ENCODE peak calls at places on chromosomes 12 and 14, in four cellular contexts. One of them, this sample, is unnamed.

GRCh38 chr12:46556105-46556559 is 183.6 kb upstream of the SLC38A2 start:
- DNase-seq in MV-4-11: no peak
- DNase-seq in islet precursor cell: no peak
- DNase-seq in H54: no peak
- DNase-seq in this sample: no peak

GRCh38 chr12:55072093-55072492 is 52.3 kb downstream of the NEUROD4 start:
- DNase-seq in MV-4-11: peak; percentile 52
- DNase-seq in islet precursor cell: peak; percentile 83
- DNase-seq in H54: no peak
- DNase-seq in this sample: no peak

GRCh38 chr14:61609143-61609851 is 86.0 kb upstream of the HIF1A start:
- DNase-seq in MV-4-11: no peak
- DNase-seq in islet precursor cell: peak; percentile 92
- DNase-seq in H54: no peak
- DNase-seq in this sample: no peak

GRCh38 chr12:118136559-118137003 is 657 bp downstream of the PEBP1 start:
- DNase-seq in MV-4-11: peak; percentile 21
- DNase-seq in islet precursor cell: peak; percentile 78
- DNase-seq in H54: peak; percentile 10
- DNase-seq in this sample: peak; percentile 42

GRCh38 chr14:24054324-24054641 is 2.5 kb downstream of the CARMIL3 start:
- DNase-seq in MV-4-11: no peak
- DNase-seq in islet precursor cell: no peak
- DNase-seq in H54: no peak
- DNase-seq in this sample: no peak

GRCh38 chr14:104461676-104462443 is 117.7 kb upstream of the C14orf180 start:
- DNase-seq in MV-4-11: no peak
- DNase-seq in islet precursor cell: peak; percentile 50
- DNase-seq in H54: no peak
- DNase-seq in this sample: no peak

GRCh38 chr12:121626087-121626852 is at the start of gene ORAI1:
- DNase-seq in MV-4-11: peak; percentile 89
- DNase-seq in islet precursor cell: peak; percentile 99
- DNase-seq in H54: peak; percentile 89
- DNase-seq in this sample: peak; percentile 86

GRCh38 chr12:94172973-94173372 is 24.6 kb downstream of the PLXNC1 start:
- DNase-seq in MV-4-11: peak; percentile 80
- DNase-seq in islet precursor cell: peak; percentile 74
- DNase-seq in H54: no peak
- DNase-seq in this sample: no peak

GRCh38 chr14:75460402-75460801 is 32.6 kb downstream of the JDP2 start:
- DNase-seq in MV-4-11: no peak
- DNase-seq in islet precursor cell: no peak
- DNase-seq in H54: no peak
- DNase-seq in this sample: no peak

GRCh38 chr14:53953828-53954550 is 2.6 kb downstream of the BMP4 start:
- DNase-seq in MV-4-11: no peak
- DNase-seq in islet precursor cell: peak; percentile 68
- DNase-seq in H54: peak; percentile 51
- DNase-seq in this sample: no peak